ENCODE peak calls at places on chromosomes 7 and 10, in six cellular contexts. One of them, this sample, is unnamed.

GRCh38 chr7:78215199-78215598 is 416.6 kb downstream of the PHTF2 start:
- DNase-seq in IMR-90: no peak
- DNase-seq in neuronal stem cell: no peak
- DNase-seq in H1: no peak
- DNase-seq in mesenchymal stem cell: no peak
- DNase-seq in H9: no peak
- DNase-seq in this sample: no peak

GRCh38 chr7:116687801-116688201 is 15.8 kb downstream of the MET start:
- DNase-seq in H9: no peak
- DNase-seq in mesenchymal stem cell: peak; percentile 32
- DNase-seq in neuronal stem cell: peak; percentile 15
- DNase-seq in H1: no peak
- DNase-seq in IMR-90: peak; percentile 83
- DNase-seq in this sample: no peak

GRCh38 chr7:25672476-25672875 is 444.2 kb upstream of the NPVF start:
- DNase-seq in mesenchymal stem cell: no peak
- DNase-seq in neuronal stem cell: no peak
- DNase-seq in IMR-90: no peak
- DNase-seq in H1: no peak
- DNase-seq in H9: no peak
- DNase-seq in this sample: no peak

GRCh38 chr7:81181066-81181465 is 262.2 kb upstream of the SEMA3C start:
- DNase-seq in mesenchymal stem cell: no peak
- DNase-seq in neuronal stem cell: no peak
- DNase-seq in IMR-90: no peak
- DNase-seq in H1: no peak
- DNase-seq in H9: no peak
- DNase-seq in this sample: no peak

GRCh38 chr10:106992064-106992463 is 172.4 kb downstream of the SORCS1 start:
- DNase-seq in IMR-90: no peak
- DNase-seq in H1: no peak
- DNase-seq in mesenchymal stem cell: no peak
- DNase-seq in H9: no peak
- DNase-seq in neuronal stem cell: no peak
- DNase-seq in this sample: no peak

GRCh38 chr7:100029591-100029990 is 14.2 kb downstream of the ZKSCAN1 start:
- DNase-seq in H9: no peak
- DNase-seq in mesenchymal stem cell: no peak
- DNase-seq in IMR-90: no peak
- DNase-seq in H1: no peak
- DNase-seq in neuronal stem cell: no peak
- DNase-seq in this sample: no peak

GRCh38 chr7:132742152-132742551 is 165.9 kb upstream of the PLXNA4 start:
- DNase-seq in IMR-90: peak; percentile 89
- DNase-seq in neuronal stem cell: no peak
- DNase-seq in mesenchymal stem cell: no peak
- DNase-seq in H9: no peak
- DNase-seq in H1: no peak
- DNase-seq in this sample: no peak

GRCh38 chr7:100065452-100066186 is 15.9 kb downstream of the ZNF3 start:
- DNase-seq in IMR-90: peak; percentile 70
- DNase-seq in neuronal stem cell: no peak
- DNase-seq in H9: no peak
- DNase-seq in mesenchymal stem cell: peak; percentile 98
- DNase-seq in H1: no peak
- DNase-seq in this sample: no peak

GRCh38 chr10:121418126-121418777 is 180.0 kb downstream of the FGFR2 start:
- DNase-seq in H1: no peak
- DNase-seq in neuronal stem cell: no peak
- DNase-seq in H9: no peak
- DNase-seq in IMR-90: no peak
- DNase-seq in mesenchymal stem cell: no peak
- DNase-seq in this sample: peak; percentile 51

GRCh38 chr7:149527414-149527813 is 29.8 kb upstream of the ZNF746 start:
- DNase-seq in neuronal stem cell: no peak
- DNase-seq in mesenchymal stem cell: no peak
- DNase-seq in IMR-90: no peak
- DNase-seq in H1: no peak
- DNase-seq in H9: no peak
- DNase-seq in this sample: no peak

GRCh38 chr7:124762611-124763143 is 2.9 kb downstream of the GPR37 start:
- DNase-seq in neuronal stem cell: no peak
- DNase-seq in IMR-90: peak; percentile 16
- DNase-seq in H1: no peak
- DNase-seq in H9: no peak
- DNase-seq in mesenchymal stem cell: peak; percentile 62
- DNase-seq in this sample: no peak

GRCh38 chr7:768881-769504 is 41.9 kb upstream of the PRKAR1B start:
- DNase-seq in IMR-90: no peak
- DNase-seq in neuronal stem cell: peak; percentile 18
- DNase-seq in mesenchymal stem cell: no peak
- DNase-seq in H9: peak; percentile 63
- DNase-seq in H1: peak; percentile 63
- DNase-seq in this sample: no peak

GRCh38 chr10:73855413-73855812 is 18.9 kb downstream of the CAMK2G start:
- DNase-seq in neuronal stem cell: no peak
- DNase-seq in IMR-90: no peak
- DNase-seq in H9: no peak
- DNase-seq in H1: no peak
- DNase-seq in mesenchymal stem cell: no peak
- DNase-seq in this sample: no peak

GRCh38 chr7:134778941-134779740 is at the start of gene CALD1:
- DNase-seq in H1: peak; percentile 77
- DNase-seq in neuronal stem cell: peak; percentile 76
- DNase-seq in H9: peak; percentile 95
- DNase-seq in mesenchymal stem cell: peak; percentile 96
- DNase-seq in IMR-90: peak; percentile 99
- DNase-seq in this sample: peak; percentile 97

GRCh38 chr7:25928549-25929330 is 223.3 kb upstream of the NFE2L3 start:
- DNase-seq in neuronal stem cell: no peak
- DNase-seq in H9: no peak
- DNase-seq in IMR-90: no peak
- DNase-seq in H1: no peak
- DNase-seq in mesenchymal stem cell: no peak
- DNase-seq in this sample: no peak

GRCh38 chr10:58348571-58349033 is 13.8 kb downstream of the UBE2D1 start:
- DNase-seq in mesenchymal stem cell: no peak
- DNase-seq in neuronal stem cell: peak; percentile 9
- DNase-seq in IMR-90: no peak
- DNase-seq in H9: no peak
- DNase-seq in H1: no peak
- DNase-seq in this sample: no peak

GRCh38 chr7:15326044-15326644 is 235.7 kb downstream of the AGMO start:
- DNase-seq in IMR-90: peak; percentile 35
- DNase-seq in mesenchymal stem cell: peak; percentile 50
- DNase-seq in H9: no peak
- DNase-seq in neuronal stem cell: no peak
- DNase-seq in H1: no peak
- DNase-seq in this sample: no peak

GRCh38 chr10:87578799-87579401 is 74.2 kb downstream of the MINPP1 start:
- DNase-seq in H1: no peak
- DNase-seq in H9: no peak
- DNase-seq in neuronal stem cell: no peak
- DNase-seq in IMR-90: peak; percentile 31
- DNase-seq in mesenchymal stem cell: peak; percentile 12
- DNase-seq in this sample: no peak

GRCh38 chr10:32377458-32378370 is 30.8 kb upstream of the EPC1 start:
- DNase-seq in neuronal stem cell: peak; percentile 8
- DNase-seq in IMR-90: peak; percentile 45
- DNase-seq in H9: no peak
- DNase-seq in H1: no peak
- DNase-seq in mesenchymal stem cell: peak; percentile 65
- DNase-seq in this sample: no peak

GRCh38 chr10:116170815-116171250 is 102.2 kb downstream of the GFRA1 start:
- DNase-seq in mesenchymal stem cell: peak; percentile 73
- DNase-seq in H9: no peak
- DNase-seq in neuronal stem cell: peak; percentile 14
- DNase-seq in IMR-90: peak; percentile 26
- DNase-seq in H1: no peak
- DNase-seq in this sample: no peak

GRCh38 chr7:140607441-140607989 is 33.1 kb downstream of the DENND2A start:
- DNase-seq in IMR-90: peak; percentile 91
- DNase-seq in neuronal stem cell: no peak
- DNase-seq in H9: no peak
- DNase-seq in mesenchymal stem cell: peak; percentile 74
- DNase-seq in H1: no peak
- DNase-seq in this sample: no peak

GRCh38 chr7:142636751-142637150 is 112.5 kb upstream of the PRSS1 start:
- DNase-seq in H1: no peak
- DNase-seq in IMR-90: no peak
- DNase-seq in H9: no peak
- DNase-seq in neuronal stem cell: no peak
- DNase-seq in mesenchymal stem cell: no peak
- DNase-seq in this sample: no peak

GRCh38 chr10:23543696-23544095 is 104.8 kb downstream of the OTUD1 start:
- DNase-seq in mesenchymal stem cell: no peak
- DNase-seq in H1: no peak
- DNase-seq in IMR-90: no peak
- DNase-seq in H9: no peak
- DNase-seq in neuronal stem cell: no peak
- DNase-seq in this sample: no peak

GRCh38 chr10:100637785-100638184 is 102.0 kb downstream of the HIF1AN start:
- DNase-seq in IMR-90: no peak
- DNase-seq in H1: peak; percentile 87
- DNase-seq in neuronal stem cell: peak; percentile 55
- DNase-seq in mesenchymal stem cell: no peak
- DNase-seq in H9: peak; percentile 90
- DNase-seq in this sample: no peak

GRCh38 chr7:134605978-134606923 is 40.4 kb upstream of the BPGM start:
- DNase-seq in mesenchymal stem cell: peak; percentile 62
- DNase-seq in IMR-90: peak; percentile 67
- DNase-seq in H9: peak; percentile 51
- DNase-seq in H1: peak; percentile 68
- DNase-seq in neuronal stem cell: peak; percentile 50
- DNase-seq in this sample: peak; percentile 66

DNA sequence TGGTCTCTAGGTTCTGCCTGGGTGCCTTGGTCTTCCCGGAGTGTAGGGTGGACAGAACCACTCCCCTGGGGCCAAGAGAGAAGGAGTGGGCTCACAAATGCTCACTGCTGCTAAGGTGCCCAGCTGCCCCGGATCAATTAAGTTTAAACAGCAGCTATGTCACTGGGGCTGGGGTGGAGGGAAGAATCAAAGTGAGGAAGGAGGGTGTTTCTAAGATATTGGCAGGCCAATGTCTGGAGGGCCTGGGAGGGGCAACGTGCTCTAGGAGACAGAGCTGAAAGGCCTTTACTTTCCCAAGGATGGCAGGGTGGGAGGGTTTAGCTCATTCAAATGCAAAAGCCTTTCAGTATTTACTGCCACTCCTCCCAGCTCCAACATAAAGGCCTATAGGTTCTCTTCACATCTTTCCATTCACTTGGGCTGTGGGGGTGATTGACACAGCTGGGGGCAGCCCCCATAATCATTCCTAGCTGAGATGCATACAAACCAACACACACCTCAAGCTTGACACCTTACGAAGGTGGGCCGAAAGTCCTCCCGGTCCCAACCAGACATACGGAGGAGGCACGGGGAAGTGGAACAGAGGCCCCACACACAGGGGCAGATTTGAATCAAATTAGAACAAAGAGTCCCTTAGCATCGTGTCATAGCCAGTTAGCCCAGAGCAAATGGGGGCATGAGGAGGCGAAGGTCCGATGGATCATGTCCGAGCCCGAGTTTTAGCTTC is 108.0 kb upstream of the EFCAB10 start:
- DNase-seq in mesenchymal stem cell: no peak
- DNase-seq in IMR-90: no peak
- DNase-seq in neuronal stem cell: no peak
- DNase-seq in H1: peak; percentile 66
- DNase-seq in H9: peak; percentile 93
- DNase-seq in this sample: no peak
- H2BK5ac ChIP-seq in mesenchymal stem cell: no peak overlapping the region
- H2BK5ac ChIP-seq in IMR-90: no peak overlapping the region
- H2BK5ac ChIP-seq in neuronal stem cell: no peak overlapping the region
- H2BK5ac ChIP-seq in H1: peak overlapping the region; percentile 93
- H2BK5ac ChIP-seq in H9: peak overlapping the region; percentile 5
- H2BK5ac ChIP-seq in this sample: no peak overlapping the region

DNA sequence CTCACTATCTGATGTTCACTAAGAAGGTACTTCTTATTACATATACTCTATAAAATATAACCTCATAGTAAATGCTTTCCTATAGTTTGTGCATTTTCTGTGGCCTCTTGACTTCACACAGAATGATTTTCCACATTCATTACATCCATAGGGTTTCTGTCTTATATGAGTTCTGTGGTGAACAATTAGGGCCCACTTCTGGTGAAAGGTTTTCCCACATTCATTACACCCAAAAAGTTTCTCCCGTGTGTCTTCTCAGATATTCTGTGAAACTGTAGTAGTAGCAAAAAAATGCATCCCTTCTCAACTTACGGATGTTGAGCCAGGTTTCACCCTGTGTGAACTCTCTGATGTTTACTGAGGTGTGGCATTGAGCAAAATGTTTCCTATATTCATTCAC is 119.3 kb downstream of the ZNF33B start:
- DNase-seq in neuronal stem cell: no peak
- DNase-seq in IMR-90: no peak
- DNase-seq in H1: no peak
- DNase-seq in H9: no peak
- DNase-seq in mesenchymal stem cell: no peak
- DNase-seq in this sample: no peak
- H3K9me3 ChIP-seq in neuronal stem cell: peaks cover 89% of the 10 kb centered on the region
- H3K9me3 ChIP-seq in IMR-90: peaks cover 48% of the 10 kb centered on the region
- H3K9me3 ChIP-seq in H1: peaks cover 85% of the 10 kb centered on the region
- H3K9me3 ChIP-seq in H9: peaks cover 94% of the 10 kb centered on the region
- H3K9me3 ChIP-seq in mesenchymal stem cell: peaks cover 98% of the 10 kb centered on the region
- H3K9me3 ChIP-seq in this sample: peaks cover 15% of the 10 kb centered on the region

GRCh38 chr10:26950934-26951333 is 90.2 kb upstream of the ABI1 start:
- DNase-seq in IMR-90: no peak
- DNase-seq in mesenchymal stem cell: no peak
- DNase-seq in H9: no peak
- DNase-seq in neuronal stem cell: no peak
- DNase-seq in H1: no peak
- DNase-seq in this sample: no peak

GRCh38 chr10:26951650-26952049 is 90.9 kb upstream of the ABI1 start:
- DNase-seq in IMR-90: no peak
- DNase-seq in mesenchymal stem cell: no peak
- DNase-seq in H1: no peak
- DNase-seq in neuronal stem cell: no peak
- DNase-seq in H9: no peak
- DNase-seq in this sample: no peak

GRCh38 chr10:26944261-26944882 is 83.6 kb upstream of the ABI1 start:
- DNase-seq in H9: no peak
- DNase-seq in mesenchymal stem cell: no peak
- DNase-seq in neuronal stem cell: no peak
- DNase-seq in IMR-90: no peak
- DNase-seq in H1: no peak
- DNase-seq in this sample: no peak

GRCh38 chr10:26952094-26952493 is 91.3 kb upstream of the ABI1 start:
- DNase-seq in IMR-90: no peak
- DNase-seq in neuronal stem cell: no peak
- DNase-seq in H1: no peak
- DNase-seq in mesenchymal stem cell: no peak
- DNase-seq in H9: no peak
- DNase-seq in this sample: no peak

GRCh38 chr10:26946103-26946907 is 85.5 kb upstream of the ABI1 start:
- DNase-seq in mesenchymal stem cell: no peak
- DNase-seq in H1: no peak
- DNase-seq in H9: peak; percentile 75
- DNase-seq in neuronal stem cell: no peak
- DNase-seq in IMR-90: no peak
- DNase-seq in this sample: peak; percentile 84
- H2AFZ ChIP-seq in mesenchymal stem cell: no peak overlapping the region
- H2AFZ ChIP-seq in H1: no peak overlapping the region
- H2AFZ ChIP-seq in H9: no peak overlapping the region
- H2AFZ ChIP-seq in neuronal stem cell: no peak overlapping the region
- H2AFZ ChIP-seq in IMR-90: peak overlapping the region; percentile 58
- H2AFZ ChIP-seq in this sample: no peak overlapping the region

GRCh38 chr7:7829667-7830066 is 111.3 kb upstream of the RPA3 start:
- DNase-seq in mesenchymal stem cell: no peak
- DNase-seq in IMR-90: no peak
- DNase-seq in H1: no peak
- DNase-seq in neuronal stem cell: no peak
- DNase-seq in H9: no peak
- DNase-seq in this sample: peak; percentile 48
- H2BK5ac ChIP-seq in mesenchymal stem cell: no peak overlapping the region
- H2BK5ac ChIP-seq in IMR-90: no peak overlapping the region
- H2BK5ac ChIP-seq in H1: no peak overlapping the region
- H2BK5ac ChIP-seq in neuronal stem cell: no peak overlapping the region
- H2BK5ac ChIP-seq in H9: no peak overlapping the region
- H2BK5ac ChIP-seq in this sample: no peak overlapping the region